ENCODE peak calls at places on chromosomes 5 and 9, in seven cellular contexts. W is mesendoderm, B is neuronal stem cell, R is H9, K is H1, A is mesenchymal stem cell, I is trophoblast cell. G is an unnamed sample.
A peak's percentile ranks its signal among the peaks of the same experiment; 100 is the strongest.

GRCh38 chr5:42005561-42006153 is 80.6 kb downstream of the FBXO4 start:
- DNase-seq in W (peak; percentile 28), B (no peak), R (no peak), K (no peak), A (peak; percentile 33), I (peak; percentile 67), G (peak; percentile 24)

GRCh38 chr5:109837226-109837861 is 147.6 kb downstream of the MAN2A1 start:
- DNase-seq in W (no peak), B (no peak), R (no peak), K (no peak), A (no peak), I (no peak), G (no peak)

GRCh38 chr5:153784277-153784676 is 254.4 kb downstream of the FAM114A2 start:
- DNase-seq in W (no peak), B (no peak), R (no peak), K (no peak), A (peak; percentile 7), I (no peak), G (no peak)

GRCh38 chr5:68172314-68172713 is 43.2 kb upstream of the PIK3R1 start:
- DNase-seq in W (no peak), B (no peak), R (no peak), K (no peak), A (no peak), I (no peak), G (no peak)

GRCh38 chr9:134130503-134131375 is 5.1 kb upstream of the WDR5 start:
- DNase-seq in W (peak; percentile 86), B (peak; percentile 61), R (peak; percentile 87), K (peak; percentile 62), A (no peak), I (peak; percentile 74), G (peak; percentile 11)

GRCh38 chr9:84139296-84140100 is 158.9 kb downstream of the RMI1 start:
- DNase-seq in W (no peak), B (no peak), R (no peak), K (no peak), A (no peak), I (no peak), G (peak; percentile 12)

GRCh38 chr9:129235931-129236331 is 57.9 kb upstream of the IER5L start:
- DNase-seq in W (no peak), B (no peak), R (no peak), K (no peak), A (no peak), I (no peak), G (no peak)

GRCh38 chr5:82023530-82024095 is 51.8 kb downstream of the ATG10 start:
- DNase-seq in W (no peak), B (no peak), R (no peak), K (no peak), A (peak; percentile 36), I (no peak), G (peak; percentile 44)

GRCh38 chr9:21030389-21031035 is 928 bp downstream of the HACD4 start:
- DNase-seq in W (peak; percentile 92), B (no peak), R (no peak), K (no peak), A (peak; percentile 12), I (peak; percentile 57), G (peak; percentile 12)

GRCh38 chr9:109319072-109319630 is 1.7 kb downstream of the EPB41L4B start:
- DNase-seq in W (peak; percentile 26), B (peak; percentile 14), R (no peak), K (no peak), A (no peak), I (no peak), G (no peak)

GRCh38 chr9:128438343-128439109 is 17.3 kb upstream of the ODF2 start:
- DNase-seq in W (peak; percentile 91), B (peak; percentile 77), R (peak; percentile 94), K (peak; percentile 79), A (peak; percentile 75), I (peak; percentile 90), G (peak; percentile 67)

GRCh38 chr9:14245901-14246525 is 67.9 kb downstream of the NFIB start:
- DNase-seq in W (peak; percentile 47), B (no peak), R (no peak), K (no peak), A (peak; percentile 49), I (peak; percentile 78), G (peak; percentile 51)

GRCh38 chr5:165108809-165109208 is 1603.4 kb downstream of the MAT2B start:
- DNase-seq in W (no peak), B (no peak), R (no peak), K (no peak), A (no peak), I (no peak), G (no peak)

GRCh38 chr5:59709346-59709821 is 184.1 kb downstream of the PDE4D start:
- DNase-seq in W (peak; percentile 95), B (no peak), R (peak; percentile 56), K (peak; percentile 47), A (peak; percentile 60), I (no peak), G (no peak)

GRCh38 chr5:16666861-16667481 is 50.2 kb upstream of the RETREG1 start:
- DNase-seq in W (peak; percentile 42), B (no peak), R (no peak), K (no peak), A (no peak), I (peak; percentile 51), G (peak; percentile 15)

GRCh38 chr5:20286512-20286911 is 298.5 kb upstream of the CDH18 start:
- DNase-seq in W (no peak), B (no peak), R (no peak), K (no peak), A (no peak), I (no peak), G (peak; percentile 58)

GRCh38 chr5:56838409-56839039 is 23.2 kb downstream of the MAP3K1 start:
- DNase-seq in W (peak; percentile 63), B (peak; percentile 45), R (no peak), K (no peak), A (peak; percentile 87), I (peak; percentile 70), G (peak; percentile 74)

GRCh38 chr5:79143684-79144379 is 32.2 kb downstream of the BHMT start:
- DNase-seq in W (peak; percentile 64), B (no peak), R (no peak), K (no peak), A (no peak), I (no peak), G (peak; percentile 34)

GRCh38 chr5:59666709-59667108 is 226.8 kb downstream of the PDE4D start:
- DNase-seq in W (no peak), B (no peak), R (no peak), K (no peak), A (no peak), I (no peak), G (no peak)

GRCh38 chr5:11293523-11293922 is 532.5 kb upstream of the DAP start:
- DNase-seq in W (no peak), B (no peak), R (no peak), K (no peak), A (no peak), I (no peak), G (no peak)

GRCh38 chr5:7539571-7539970 is 143.6 kb downstream of the ADCY2 start:
- DNase-seq in W (no peak), B (no peak), R (no peak), K (no peak), A (no peak), I (no peak), G (no peak)
- H2BK120ac ChIP-seq in W (no peak overlapping the region), B (no peak overlapping the region), R (no peak overlapping the region), K (no peak overlapping the region), A (no peak overlapping the region), I (no peak overlapping the region), G (no peak overlapping the region)

DNA sequence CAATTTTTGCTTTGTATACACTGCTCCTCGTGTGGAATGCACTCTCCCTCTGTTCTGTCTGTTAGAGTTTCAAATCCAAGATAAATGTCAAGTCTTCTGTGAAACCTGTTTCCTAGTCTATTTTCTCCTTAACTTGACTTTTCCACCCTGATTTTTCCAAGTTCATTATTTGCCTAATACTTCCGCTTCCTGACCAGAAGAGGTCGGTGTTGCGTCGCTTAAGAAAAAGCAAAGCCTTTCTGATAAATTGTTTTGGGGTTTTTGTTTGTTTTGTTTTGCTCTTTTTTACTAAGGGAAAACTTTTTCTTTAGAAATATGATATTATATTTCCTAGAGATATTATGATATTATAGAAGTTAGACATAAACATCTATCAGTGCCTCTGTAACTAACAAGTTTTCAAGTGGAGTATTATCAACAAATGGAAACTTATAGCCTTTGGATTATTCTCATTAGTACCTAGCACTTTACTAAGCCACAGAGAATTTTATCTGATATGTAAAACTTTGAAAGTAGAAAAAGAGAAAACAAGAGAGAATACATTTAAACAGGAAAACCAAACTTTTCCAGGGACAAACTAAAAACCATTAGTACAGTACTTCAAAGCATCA is 55.8 kb downstream of the PHAX start:
- DNase-seq in W (peak; percentile 64), B (peak; percentile 41), R (no peak), K (no peak), A (peak; percentile 55), I (peak; percentile 69), G (peak; percentile 57)
- H2BK120ac ChIP-seq in W (no peak overlapping the region), B (no peak overlapping the region), R (no peak overlapping the region), K (no peak overlapping the region), A (no peak overlapping the region), I (no peak overlapping the region), G (no peak overlapping the region)

GRCh38 chr5:127295454-127295853 is 4.9 kb downstream of the MEGF10 start:
- DNase-seq in W (no peak), B (no peak), R (no peak), K (no peak), A (no peak), I (no peak), G (no peak)

GRCh38 chr5:127292030-127292735 is 1.6 kb downstream of the MEGF10 start:
- DNase-seq in W (no peak), B (no peak), R (no peak), K (no peak), A (no peak), I (no peak), G (no peak)

GRCh38 chr5:127290946-127291763 is 559 bp downstream of the MEGF10 start:
- DNase-seq in W (peak; percentile 75), B (no peak), R (no peak), K (no peak), A (no peak), I (no peak), G (no peak)

GRCh38 chr5:127294829-127295228 is 4.2 kb downstream of the MEGF10 start:
- DNase-seq in W (no peak), B (no peak), R (no peak), K (no peak), A (no peak), I (no peak), G (no peak)

GRCh38 chr5:127293373-127293772 is 2.8 kb downstream of the MEGF10 start:
- DNase-seq in W (no peak), B (no peak), R (no peak), K (no peak), A (no peak), I (no peak), G (no peak)
- H2BK120ac ChIP-seq in W (no peak overlapping the region), B (no peak overlapping the region), R (no peak overlapping the region), K (no peak overlapping the region), A (no peak overlapping the region), I (no peak overlapping the region), G (no peak overlapping the region)

GRCh38 chr5:149470942-149471341 is 80.3 kb downstream of the CSNK1A1 start:
- DNase-seq in W (no peak), B (no peak), R (no peak), K (no peak), A (no peak), I (no peak), G (no peak)

GRCh38 chr5:149472399-149472798 is 78.8 kb downstream of the CSNK1A1 start:
- DNase-seq in W (no peak), B (no peak), R (no peak), K (no peak), A (no peak), I (no peak), G (no peak)

GRCh38 chr5:149471406-149472183 is 79.6 kb downstream of the CSNK1A1 start:
- DNase-seq in W (no peak), B (no peak), R (no peak), K (no peak), A (peak; percentile 74), I (no peak), G (peak; percentile 57)

GRCh38 chr5:149464796-149465489 is 85.9 kb upstream of the IL17B start:
- DNase-seq in W (no peak), B (no peak), R (no peak), K (no peak), A (peak; percentile 88), I (no peak), G (peak; percentile 78)

GRCh38 chr5:149466457-149466972 is 84.7 kb downstream of the CSNK1A1 start:
- DNase-seq in W (no peak), B (no peak), R (no peak), K (no peak), A (peak; percentile 94), I (peak; percentile 34), G (peak; percentile 95)
- H2BK120ac ChIP-seq in W (no peak overlapping the region), B (no peak overlapping the region), R (no peak overlapping the region), K (no peak overlapping the region), A (no peak overlapping the region), I (no peak overlapping the region), G (peak overlapping the region; percentile 64)